ENCODE peak calls at places on chromosomes 13 and 19, in four cellular contexts. One of them, this sample, is unnamed.

GRCh38 chr13:25963681-25964080 is 88.1 kb downstream of the SHISA2 start:
- DNase-seq in IMR-90: no peak
- DNase-seq in fibroblast of the aortic adventitia: no peak
- DNase-seq in dorsolateral prefrontal cortex: no peak
- DNase-seq in this sample: no peak

GRCh38 chr13:107192289-107192688 is 624.4 kb upstream of the ARGLU1 start:
- DNase-seq in fibroblast of the aortic adventitia: no peak
- DNase-seq in dorsolateral prefrontal cortex: no peak
- DNase-seq in IMR-90: peak; percentile 43
- DNase-seq in this sample: no peak

GRCh38 chr19:33024398-33024797 is 40.3 kb downstream of the RHPN2 start:
- DNase-seq in dorsolateral prefrontal cortex: no peak
- DNase-seq in fibroblast of the aortic adventitia: no peak
- DNase-seq in IMR-90: no peak
- DNase-seq in this sample: no peak

GRCh38 chr13:74206855-74207254 is 72.7 kb upstream of the KLF12 start:
- DNase-seq in fibroblast of the aortic adventitia: no peak
- DNase-seq in IMR-90: no peak
- DNase-seq in dorsolateral prefrontal cortex: no peak
- DNase-seq in this sample: no peak

GRCh38 chr13:33057019-33057785 is 41.0 kb downstream of the KL start:
- DNase-seq in IMR-90: peak; percentile 6
- DNase-seq in fibroblast of the aortic adventitia: peak; percentile 62
- DNase-seq in dorsolateral prefrontal cortex: no peak
- DNase-seq in this sample: no peak

GRCh38 chr19:3358392-3358918 is 7.9 kb upstream of the NFIC start:
- DNase-seq in IMR-90: no peak
- DNase-seq in dorsolateral prefrontal cortex: no peak
- DNase-seq in fibroblast of the aortic adventitia: no peak
- DNase-seq in this sample: no peak

GRCh38 chr19:944171-944567 is 18.3 kb downstream of the ARID3A start:
- DNase-seq in IMR-90: no peak
- DNase-seq in dorsolateral prefrontal cortex: no peak
- DNase-seq in fibroblast of the aortic adventitia: peak; percentile 87
- DNase-seq in this sample: no peak

GRCh38 chr13:109243311-109243951 is 543.0 kb downstream of the IRS2 start:
- DNase-seq in fibroblast of the aortic adventitia: peak; percentile 87
- DNase-seq in IMR-90: peak; percentile 91
- DNase-seq in dorsolateral prefrontal cortex: no peak
- DNase-seq in this sample: no peak

GRCh38 chr13:58843071-58843470 is 1211.5 kb downstream of the PCDH17 start:
- DNase-seq in IMR-90: no peak
- DNase-seq in fibroblast of the aortic adventitia: no peak
- DNase-seq in dorsolateral prefrontal cortex: no peak
- DNase-seq in this sample: no peak

GRCh38 chr13:33931397-33931987 is 113.5 kb downstream of the RFC3 start:
- DNase-seq in dorsolateral prefrontal cortex: no peak
- DNase-seq in IMR-90: peak; percentile 53
- DNase-seq in fibroblast of the aortic adventitia: peak; percentile 76
- DNase-seq in this sample: peak; percentile 21

GRCh38 chr13:110593430-110594130 is 21.8 kb upstream of the NAXD start:
- DNase-seq in dorsolateral prefrontal cortex: no peak
- DNase-seq in IMR-90: peak; percentile 57
- DNase-seq in fibroblast of the aortic adventitia: peak; percentile 67
- DNase-seq in this sample: no peak

GRCh38 chr13:99662678-99663077 is 161.4 kb downstream of the TM9SF2 start:
- DNase-seq in dorsolateral prefrontal cortex: no peak
- DNase-seq in IMR-90: no peak
- DNase-seq in fibroblast of the aortic adventitia: no peak
- DNase-seq in this sample: no peak

GRCh38 chr13:48976677-48977625 is 1.2 kb downstream of the FNDC3A start:
- DNase-seq in IMR-90: no peak
- DNase-seq in dorsolateral prefrontal cortex: no peak
- DNase-seq in fibroblast of the aortic adventitia: peak; percentile 32
- DNase-seq in this sample: no peak

GRCh38 chr13:100584901-100585300 is 3.7 kb downstream of the GGACT start:
- DNase-seq in fibroblast of the aortic adventitia: no peak
- DNase-seq in dorsolateral prefrontal cortex: no peak
- DNase-seq in IMR-90: no peak
- DNase-seq in this sample: no peak

GRCh38 chr19:1587872-1588271 is 4.8 kb downstream of the MBD3 start:
- DNase-seq in dorsolateral prefrontal cortex: no peak
- DNase-seq in fibroblast of the aortic adventitia: no peak
- DNase-seq in IMR-90: no peak
- DNase-seq in this sample: no peak

GRCh38 chr13:27120011-27120410 is 51.6 kb downstream of the USP12 start:
- DNase-seq in dorsolateral prefrontal cortex: no peak
- DNase-seq in IMR-90: peak; percentile 40
- DNase-seq in fibroblast of the aortic adventitia: peak; percentile 7
- DNase-seq in this sample: no peak

GRCh38 chr13:103006706-103007426 is 59.4 kb downstream of the SLC10A2 start:
- DNase-seq in fibroblast of the aortic adventitia: no peak
- DNase-seq in dorsolateral prefrontal cortex: no peak
- DNase-seq in IMR-90: no peak
- DNase-seq in this sample: no peak

GRCh38 chr19:7636691-7637373 is at the start of gene STXBP2:
- DNase-seq in fibroblast of the aortic adventitia: no peak
- DNase-seq in IMR-90: no peak
- DNase-seq in dorsolateral prefrontal cortex: no peak
- DNase-seq in this sample: peak; percentile 85

GRCh38 chr13:21071894-21072293 is 10.5 kb upstream of the LATS2 start:
- DNase-seq in IMR-90: no peak
- DNase-seq in dorsolateral prefrontal cortex: no peak
- DNase-seq in fibroblast of the aortic adventitia: peak; percentile 58
- DNase-seq in this sample: no peak

GRCh38 chr19:2755811-2756210 is 16.0 kb upstream of the SLC39A3 start:
- DNase-seq in IMR-90: no peak
- DNase-seq in fibroblast of the aortic adventitia: no peak
- DNase-seq in dorsolateral prefrontal cortex: no peak
- DNase-seq in this sample: no peak

GRCh38 chr19:15556634-15557181 is 48.4 kb downstream of the CYP4F22 start:
- DNase-seq in dorsolateral prefrontal cortex: no peak
- DNase-seq in IMR-90: no peak
- DNase-seq in fibroblast of the aortic adventitia: no peak
- DNase-seq in this sample: no peak

GRCh38 chr19:4539697-4540581 is at the start of gene LRG1:
- DNase-seq in dorsolateral prefrontal cortex: no peak
- DNase-seq in fibroblast of the aortic adventitia: no peak
- DNase-seq in IMR-90: no peak
- DNase-seq in this sample: no peak

GRCh38 chr13:77289844-77290243 is 37.0 kb downstream of the MYCBP2 start:
- DNase-seq in fibroblast of the aortic adventitia: no peak
- DNase-seq in dorsolateral prefrontal cortex: no peak
- DNase-seq in IMR-90: no peak
- DNase-seq in this sample: no peak

GRCh38 chr13:44561352-44561751 is 14.8 kb downstream of the TSC22D1 start:
- DNase-seq in dorsolateral prefrontal cortex: no peak
- DNase-seq in fibroblast of the aortic adventitia: no peak
- DNase-seq in IMR-90: no peak
- DNase-seq in this sample: no peak

GRCh38 chr13:41310963-41311606 is at the start of gene NAA16:
- DNase-seq in dorsolateral prefrontal cortex: peak; percentile 87
- DNase-seq in IMR-90: peak; percentile 90
- DNase-seq in fibroblast of the aortic adventitia: peak; percentile 86
- DNase-seq in this sample: peak; percentile 96

GRCh38 chr13:41313659-41314197 is 2.7 kb downstream of the NAA16 start:
- DNase-seq in fibroblast of the aortic adventitia: no peak
- DNase-seq in IMR-90: no peak
- DNase-seq in dorsolateral prefrontal cortex: no peak
- DNase-seq in this sample: no peak

GRCh38 chr13:41308241-41308640 is 2.8 kb upstream of the NAA16 start:
- DNase-seq in IMR-90: no peak
- DNase-seq in dorsolateral prefrontal cortex: no peak
- DNase-seq in fibroblast of the aortic adventitia: no peak
- DNase-seq in this sample: no peak

GRCh38 chr13:41313117-41313516 is 2.0 kb downstream of the NAA16 start:
- DNase-seq in dorsolateral prefrontal cortex: no peak
- DNase-seq in fibroblast of the aortic adventitia: peak; percentile 6
- DNase-seq in IMR-90: no peak
- DNase-seq in this sample: no peak

GRCh38 chr13:41311607-41312500 is 787 bp downstream of the NAA16 start:
- DNase-seq in dorsolateral prefrontal cortex: peak; percentile 24
- DNase-seq in fibroblast of the aortic adventitia: peak; percentile 54
- DNase-seq in IMR-90: peak; percentile 43
- DNase-seq in this sample: peak; percentile 19
- TF ChIP-seq CTCF in dorsolateral prefrontal cortex: no peak
- TF ChIP-seq CTCF in fibroblast of the aortic adventitia: no peak
- TF ChIP-seq CTCF in IMR-90: no peak
- TF ChIP-seq CTCF in this sample: no peak

GRCh38 chr19:51799998-51800848 is 5.3 kb downstream of the FPR3 start:
- DNase-seq in fibroblast of the aortic adventitia: peak; percentile 93
- DNase-seq in IMR-90: peak; percentile 60
- DNase-seq in dorsolateral prefrontal cortex: no peak
- DNase-seq in this sample: no peak

GRCh38 chr19:51798958-51799310 is 4.0 kb downstream of the FPR3 start:
- DNase-seq in fibroblast of the aortic adventitia: no peak
- DNase-seq in IMR-90: no peak
- DNase-seq in dorsolateral prefrontal cortex: no peak
- DNase-seq in this sample: no peak

GRCh38 chr19:51800849-51801244 is 5.9 kb downstream of the FPR3 start:
- DNase-seq in IMR-90: no peak
- DNase-seq in dorsolateral prefrontal cortex: no peak
- DNase-seq in fibroblast of the aortic adventitia: no peak
- DNase-seq in this sample: no peak

GRCh38 chr19:51798127-51798526 is 3.2 kb downstream of the FPR3 start:
- DNase-seq in fibroblast of the aortic adventitia: no peak
- DNase-seq in IMR-90: no peak
- DNase-seq in dorsolateral prefrontal cortex: no peak
- DNase-seq in this sample: no peak

GRCh38 chr19:51799311-51799997 is 4.5 kb downstream of the FPR3 start:
- DNase-seq in fibroblast of the aortic adventitia: peak; percentile 98
- DNase-seq in dorsolateral prefrontal cortex: no peak
- DNase-seq in IMR-90: peak; percentile 94
- DNase-seq in this sample: no peak
- TF ChIP-seq CTCF in fibroblast of the aortic adventitia: no peak
- TF ChIP-seq CTCF in dorsolateral prefrontal cortex: no peak
- TF ChIP-seq CTCF in IMR-90: no peak
- TF ChIP-seq CTCF in this sample: no peak

DNA sequence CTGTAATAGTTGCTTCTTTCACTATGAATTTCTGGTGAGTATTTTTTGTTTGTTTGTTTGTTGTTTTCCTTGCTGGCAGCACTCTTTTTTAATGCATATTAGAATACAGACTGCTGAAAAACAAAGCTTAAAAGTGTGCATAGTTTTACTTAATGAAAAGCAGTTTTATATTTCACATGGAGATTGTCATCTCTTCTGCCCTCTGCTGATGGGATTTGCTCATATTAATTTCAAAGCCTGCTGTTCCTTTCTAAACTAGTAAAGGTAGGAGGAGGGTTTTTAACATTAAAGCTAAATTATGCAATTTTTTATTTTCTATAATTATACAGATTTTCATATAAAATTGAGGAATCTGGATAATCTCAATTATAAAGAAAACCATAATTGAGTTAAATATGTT is 692.6 kb upstream of the SLITRK1 start:
- DNase-seq in fibroblast of the aortic adventitia: peak; percentile 62
- DNase-seq in IMR-90: peak; percentile 16
- DNase-seq in dorsolateral prefrontal cortex: no peak
- DNase-seq in this sample: no peak
- TF ChIP-seq CTCF in fibroblast of the aortic adventitia: peak; percentile 64
- TF ChIP-seq CTCF in IMR-90: peak; percentile 33
- TF ChIP-seq CTCF in dorsolateral prefrontal cortex: peak; percentile 50
- TF ChIP-seq CTCF in this sample: peak; percentile 29

GRCh38 chr13:113077566-113077952 is 28.0 kb upstream of the F7 start:
- DNase-seq in fibroblast of the aortic adventitia: no peak
- DNase-seq in dorsolateral prefrontal cortex: no peak
- DNase-seq in IMR-90: no peak
- DNase-seq in this sample: no peak
- TF ChIP-seq CTCF in fibroblast of the aortic adventitia: no peak
- TF ChIP-seq CTCF in dorsolateral prefrontal cortex: no peak
- TF ChIP-seq CTCF in IMR-90: no peak
- TF ChIP-seq CTCF in this sample: no peak

GRCh38 chr13:24680258-24680920 is at the start of gene ATP12A:
- DNase-seq in IMR-90: no peak
- DNase-seq in fibroblast of the aortic adventitia: no peak
- DNase-seq in dorsolateral prefrontal cortex: no peak
- DNase-seq in this sample: peak; percentile 70
- TF ChIP-seq CTCF in IMR-90: no peak
- TF ChIP-seq CTCF in fibroblast of the aortic adventitia: no peak
- TF ChIP-seq CTCF in dorsolateral prefrontal cortex: no peak
- TF ChIP-seq CTCF in this sample: peak; percentile 36

This sample was measured in progenitor cell of endocrine pancreas.